ENCODE peak calls at places on chromosomes 16 and 17, in five cellular contexts. H is nucleus accumbens, U is bronchial epithelial cell, R is heart left ventricle, M is pulmonary artery endothelial cell. T is an unnamed sample.

GRCh38 chr16:4847774-4848587 is 700 bp downstream of the UBN1 start:
- DNase-seq in H (peak; percentile 16), U (peak; percentile 73), R (peak; percentile 72), M (peak; percentile 45), T (no peak)

GRCh38 chr16:8173111-8173644 is 417.1 kb downstream of the TMEM114 start:
- DNase-seq in H (peak; percentile 49), U (peak; percentile 49), R (peak; percentile 74), M (peak; percentile 1), T (peak; percentile 7)

GRCh38 chr17:59620518-59621259 is 994 bp downstream of the CLTC start:
- DNase-seq in H (peak; percentile 30), U (peak; percentile 22), R (peak; percentile 52), M (no peak), T (no peak)

GRCh38 chr17:4188076-4188475 is 45.1 kb downstream of the CYB5D2 start:
- DNase-seq in H (no peak), U (no peak), R (no peak), M (no peak), T (no peak)

GRCh38 chr17:14038206-14038605 is 31.1 kb upstream of the COX10 start:
- DNase-seq in H (no peak), U (peak; percentile 2), R (no peak), M (no peak), T (no peak)

GRCh38 chr17:79935845-79936470 is 96.7 kb upstream of the CBX4 start:
- DNase-seq in H (no peak), U (no peak), R (no peak), M (no peak), T (no peak)

GRCh38 chr17:57453841-57454240 is 197.5 kb downstream of the MSI2 start:
- DNase-seq in H (no peak), U (no peak), R (no peak), M (no peak), T (no peak)

GRCh38 chr17:41734949-41735313 is 488 bp upstream of the HAP1 start:
- DNase-seq in H (no peak), U (no peak), R (no peak), M (no peak), T (no peak)

GRCh38 chr17:65177901-65178300 is 40.7 kb downstream of the RGS9 start:
- DNase-seq in H (no peak), U (peak; percentile 49), R (no peak), M (peak; percentile 30), T (no peak)

GRCh38 chr17:29570521-29570920 is 2.0 kb downstream of the TP53I13 start:
- DNase-seq in H (no peak), U (no peak), R (peak; percentile 30), M (no peak), T (no peak)

GRCh38 chr17:74770498-74771318 is 5.4 kb downstream of the NAT9 start:
- DNase-seq in H (peak; percentile 53), U (peak; percentile 51), R (peak; percentile 72), M (no peak), T (no peak)

GRCh38 chr16:53509906-53510703 is 7.1 kb upstream of the AKTIP start:
- DNase-seq in H (peak; percentile 59), U (peak; percentile 50), R (peak; percentile 74), M (no peak), T (peak; percentile 80)

GRCh38 chr17:1783834-1784611 is 22.2 kb downstream of the SERPINF1 start:
- DNase-seq in H (peak; percentile 17), U (peak; percentile 71), R (peak; percentile 83), M (peak; percentile 74), T (peak; percentile 89)

GRCh38 chr16:17377360-17378324 is 93.1 kb downstream of the XYLT1 start:
- DNase-seq in H (no peak), U (no peak), R (peak; percentile 35), M (no peak), T (no peak)

GRCh38 chr17:11997972-11998233 is 628 bp upstream of the ZNF18 start:
- DNase-seq in H (no peak), U (no peak), R (no peak), M (no peak), T (no peak)

GRCh38 chr17:7673239-7673638 is 14.1 kb downstream of the TP53 start:
- DNase-seq in H (no peak), U (no peak), R (no peak), M (no peak), T (no peak)

GRCh38 chr16:68286153-68287074 is 22.1 kb downstream of the SLC7A6 start:
- DNase-seq in H (no peak), U (no peak), R (no peak), M (no peak), T (peak; percentile 29)

GRCh38 chr16:89187337-89188063 is 12.8 kb downstream of the SLC22A31 start:
- DNase-seq in H (no peak), U (no peak), R (peak; percentile 19), M (no peak), T (no peak)

GRCh38 chr16:29806641-29807425 is 504 bp downstream of the MAZ start:
- DNase-seq in H (no peak), U (no peak), R (peak; percentile 68), M (no peak), T (peak; percentile 33)

GRCh38 chr16:87880117-87880696 is 10.9 kb upstream of the SLC7A5 start:
- DNase-seq in H (no peak), U (no peak), R (no peak), M (no peak), T (no peak)

GRCh38 chr17:50218771-50219315 is 17.4 kb upstream of the COL1A1 start:
- DNase-seq in H (no peak), U (peak; percentile 81), R (no peak), M (no peak), T (no peak)

GRCh38 chr17:83175551-83176271 is 96.3 kb downstream of the METRNL start:
- DNase-seq in H (no peak), U (no peak), R (no peak), M (no peak), T (no peak)

GRCh38 chr16:21150375-21151001 is at the start of gene DNAH3:
- DNase-seq in H (no peak), U (peak; percentile 93), R (peak; percentile 36), M (no peak), T (no peak)

GRCh38 chr17:55430531-55431228 is 9.0 kb upstream of the MMD start:
- DNase-seq in H (no peak), U (peak; percentile 63), R (no peak), M (no peak), T (no peak)

GRCh38 chr16:20956319-20956718 is 55.7 kb downstream of the LYRM1 start:
- DNase-seq in H (no peak), U (no peak), R (no peak), M (no peak), T (no peak)

GRCh38 chr17:56739376-56739775 is 94.3 kb downstream of the C17orf67 start:
- DNase-seq in H (no peak), U (no peak), R (no peak), M (no peak), T (no peak)

GRCh38 chr17:4898351-4898750 is 985 bp upstream of the C17orf107 start:
- DNase-seq in H (no peak), U (no peak), R (no peak), M (no peak), T (no peak)

GRCh38 chr16:9159839-9160550 is 68.6 kb downstream of the HAPSTR1 start:
- DNase-seq in H (peak; percentile 77), U (peak; percentile 63), R (no peak), M (no peak), T (peak; percentile 4)

GRCh38 chr17:7835818-7836595 is 2.0 kb downstream of the KDM6B start:
- DNase-seq in H (peak; percentile 70), U (peak; percentile 44), R (peak; percentile 86), M (no peak), T (peak; percentile 43)

GRCh38 chr17:27460196-27460725 is 4.0 kb downstream of the KSR1 start:
- DNase-seq in H (no peak), U (no peak), R (no peak), M (no peak), T (no peak)

GRCh38 chr16:10876799-10877341 is at the start of gene CIITA:
- DNase-seq in H (peak; percentile 43), U (peak; percentile 93), R (peak; percentile 85), M (no peak), T (no peak)

GRCh38 chr17:62689441-62690167 is 62.1 kb downstream of the MRC2 start:
- DNase-seq in H (no peak), U (no peak), R (no peak), M (no peak), T (no peak)

T was measured in dermis microvascular lymphatic vessel endothelial cell.